ENCODE peak calls at places on chromosomes 11 and 22, in six cellular contexts. I, D, T, K, A and W are unnamed samples.

GRCh38 chr11:91489989-91490388 is 734.6 kb upstream of the FAT3 start:
- DNase-seq in I (no peak), D (no peak), T (peak), K (no peak), A (no peak), W (no peak)

GRCh38 chr22:28925916-28926315 is 42.5 kb downstream of the ZNRF3 start:
- DNase-seq in I (no peak), D (no peak), T (no peak), K (no peak), A (no peak), W (no peak)

GRCh38 chr11:115759622-115760527 is 255.7 kb upstream of the CADM1 start:
- DNase-seq in I (no peak), D (no peak), T (peak), K (peak), A (no peak), W (no peak)

GRCh38 chr22:30205281-30206115 is 41.1 kb downstream of the LIF start:
- DNase-seq in I (no peak), D (no peak), T (no peak), K (peak), A (no peak), W (no peak)

GRCh38 chr11:115199501-115199900 is 304.7 kb downstream of the CADM1 start:
- DNase-seq in I (no peak), D (no peak), T (no peak), K (no peak), A (no peak), W (no peak)

GRCh38 chr11:126700773-126701554 is 299.6 kb downstream of the KIRREL3 start:
- DNase-seq in I (no peak), D (no peak), T (no peak), K (no peak), A (no peak), W (no peak)

GRCh38 chr11:101445761-101446160 is 138.0 kb downstream of the TRPC6 start:
- DNase-seq in I (no peak), D (no peak), T (peak), K (no peak), A (no peak), W (no peak)

GRCh38 chr11:77136074-77136473 is 8.0 kb downstream of the MYO7A start:
- DNase-seq in I (no peak), D (no peak), T (no peak), K (no peak), A (no peak), W (no peak)

GRCh38 chr22:44151661-44152060 is 29.1 kb upstream of the PARVG start:
- DNase-seq in I (no peak), D (no peak), T (no peak), K (no peak), A (no peak), W (no peak)

GRCh38 chr11:71124127-71124526 is 128.2 kb downstream of the SHANK2 start:
- DNase-seq in I (no peak), D (no peak), T (no peak), K (no peak), A (no peak), W (no peak)

GRCh38 chr22:44347098-44347497 is 34.3 kb upstream of the SHISAL1 start:
- DNase-seq in I (no peak), D (no peak), T (no peak), K (no peak), A (no peak), W (no peak)

GRCh38 chr11:34988294-34989255 is 72.2 kb downstream of the PDHX start:
- DNase-seq in I (no peak), D (no peak), T (no peak), K (no peak), A (no peak), W (no peak)

GRCh38 chr11:45483361-45483760 is 182.1 kb downstream of the CHST1 start:
- DNase-seq in I (no peak), D (no peak), T (no peak), K (no peak), A (no peak), W (no peak)

GRCh38 chr11:29629281-29629680 is 387.5 kb downstream of the KCNA4 start:
- DNase-seq in I (no peak), D (no peak), T (peak), K (no peak), A (no peak), W (no peak)

GRCh38 chr11:13207665-13208594 is 69.7 kb upstream of the BMAL1 start:
- DNase-seq in I (no peak), D (no peak), T (no peak), K (peak), A (no peak), W (no peak)

GRCh38 chr11:12876340-12876739 is 132.8 kb upstream of the RASSF10 start:
- DNase-seq in I (no peak), D (no peak), T (no peak), K (no peak), A (no peak), W (no peak)

GRCh38 chr11:33256031-33256807 is 962 bp upstream of the HIPK3 start:
- DNase-seq in I (no peak), D (no peak), T (peak), K (no peak), A (no peak), W (no peak)

GRCh38 chr11:61820174-61820573 is 3.4 kb upstream of the FADS1 start:
- DNase-seq in I (no peak), D (no peak), T (no peak), K (no peak), A (no peak), W (no peak)

GRCh38 chr11:115222218-115222862 is 281.9 kb downstream of the CADM1 start:
- DNase-seq in I (no peak), D (no peak), T (peak), K (no peak), A (no peak), W (no peak)

GRCh38 chr22:27115410-27115809 is 458.0 kb downstream of the MIAT start:
- DNase-seq in I (no peak), D (no peak), T (no peak), K (no peak), A (no peak), W (no peak)

GRCh38 chr22:49613108-49613507 is 214.6 kb downstream of the BRD1 start:
- DNase-seq in I (no peak), D (no peak), T (no peak), K (no peak), A (no peak), W (no peak)

GRCh38 chr11:45658292-45658991 is 7.0 kb downstream of the CHST1 start:
- DNase-seq in I (no peak), D (peak), T (peak), K (peak), A (no peak), W (no peak)

GRCh38 chr11:123616505-123617198 is 37.8 kb downstream of the SCN3B start:
- DNase-seq in I (no peak), D (no peak), T (no peak), K (peak), A (no peak), W (no peak)

GRCh38 chr22:20019661-20020532 is 1.0 kb upstream of the TANGO2 start:
- DNase-seq in I (no peak), D (no peak), T (no peak), K (no peak), A (no peak), W (no peak)

GRCh38 chr22:45750626-45751025 is 79.0 kb downstream of the ATXN10 start:
- DNase-seq in I (no peak), D (no peak), T (no peak), K (no peak), A (no peak), W (no peak)

GRCh38 chr11:120956710-120957500 is 67.0 kb upstream of the TBCEL start:
- DNase-seq in I (no peak), D (no peak), T (no peak), K (no peak), A (peak), W (no peak)

GRCh38 chr22:29642694-29643093 is 39.3 kb downstream of the NF2 start:
- DNase-seq in I (no peak), D (no peak), T (no peak), K (no peak), A (no peak), W (no peak)

GRCh38 chr22:49515486-49515885 is 312.2 kb downstream of the BRD1 start:
- DNase-seq in I (no peak), D (no peak), T (no peak), K (no peak), A (no peak), W (no peak)

GRCh38 chr11:114049050-114049449 is 10.5 kb upstream of the ZBTB16 start:
- DNase-seq in I (no peak), D (no peak), T (peak), K (no peak), A (no peak), W (no peak)

GRCh38 chr11:1564535-1565172 is 7.4 kb downstream of the DUSP8 start:
- DNase-seq in I (no peak), D (no peak), T (peak), K (peak), A (no peak), W (no peak)

GRCh38 chr22:40183029-40183581 is 5.4 kb downstream of the TNRC6B start:
- DNase-seq in I (no peak), D (no peak), T (peak), K (no peak), A (no peak), W (no peak)

GRCh38 chr11:92929168-92930053 is 40.0 kb upstream of the MTNR1B start:
- DNase-seq in I (no peak), D (no peak), T (no peak), K (no peak), A (no peak), W (no peak)

GRCh38 chr11:125091247-125091876 is 20.1 kb downstream of the TMEM218 start:
- DNase-seq in I (no peak), D (no peak), T (peak), K (no peak), A (peak), W (no peak)

GRCh38 chr22:26127126-26127525 is 42.1 kb upstream of the SEZ6L start:
- DNase-seq in I (no peak), D (no peak), T (no peak), K (no peak), A (no peak), W (no peak)

GRCh38 chr11:64571410-64572091 is 19.5 kb upstream of the SLC22A12 start:
- DNase-seq in I (no peak), D (no peak), T (peak), K (no peak), A (peak), W (no peak)

GRCh38 chr11:23359297-23359696 is 499.0 kb upstream of the CCDC179 start:
- DNase-seq in I (no peak), D (no peak), T (no peak), K (no peak), A (no peak), W (no peak)

GRCh38 chr22:32758866-32759385 is 42.6 kb upstream of the TIMP3 start:
- DNase-seq in I (no peak), D (no peak), T (no peak), K (no peak), A (no peak), W (no peak)

GRCh38 chr11:72735495-72736027 is 16.6 kb downstream of the ARAP1 start:
- DNase-seq in I (no peak), D (no peak), T (no peak), K (peak), A (no peak), W (no peak)